ENCODE peak calls at places on chromosomes 16 and 17, in eight cellular contexts. One of them, this sample, is unnamed.

GRCh38 chr16:75267631-75268264 is 16.3 kb upstream of the BCAR1 start:
- DNase-seq in astrocyte of the spinal cord: peak
- DNase-seq in uterus: no peak
- DNase-seq in fibroblast of mammary gland: peak
- DNase-seq in choroid plexus epithelial cell: peak
- DNase-seq in mucosa of descending colon: peak
- DNase-seq in tibial nerve: no peak
- DNase-seq in activated B cell treated with CpG ODN at 0.5 μM for 24 hours: no peak
- DNase-seq in this sample: no peak

GRCh38 chr16:67036323-67036741 is 7.4 kb downstream of the CBFB start:
- DNase-seq in astrocyte of the spinal cord: no peak
- DNase-seq in uterus: no peak
- DNase-seq in fibroblast of mammary gland: peak
- DNase-seq in choroid plexus epithelial cell: no peak
- DNase-seq in mucosa of descending colon: no peak
- DNase-seq in tibial nerve: no peak
- DNase-seq in activated B cell treated with CpG ODN at 0.5 μM for 24 hours: no peak
- DNase-seq in this sample: no peak

GRCh38 chr16:2971134-2971984 is 2.2 kb downstream of the PAQR4 start:
- DNase-seq in astrocyte of the spinal cord: no peak
- DNase-seq in uterus: no peak
- DNase-seq in fibroblast of mammary gland: no peak
- DNase-seq in choroid plexus epithelial cell: no peak
- DNase-seq in mucosa of descending colon: no peak
- DNase-seq in tibial nerve: no peak
- DNase-seq in activated B cell treated with CpG ODN at 0.5 μM for 24 hours: no peak
- DNase-seq in this sample: no peak

GRCh38 chr16:27475561-27475960 is 73.6 kb downstream of the IL21R start:
- DNase-seq in astrocyte of the spinal cord: peak
- DNase-seq in uterus: no peak
- DNase-seq in fibroblast of mammary gland: peak
- DNase-seq in choroid plexus epithelial cell: peak
- DNase-seq in mucosa of descending colon: no peak
- DNase-seq in tibial nerve: no peak
- DNase-seq in activated B cell treated with CpG ODN at 0.5 μM for 24 hours: no peak
- DNase-seq in this sample: no peak

GRCh38 chr17:50056217-50056960 is 479 bp downstream of the ITGA3 start:
- DNase-seq in astrocyte of the spinal cord: peak
- DNase-seq in uterus: peak
- DNase-seq in fibroblast of mammary gland: peak
- DNase-seq in choroid plexus epithelial cell: peak
- DNase-seq in mucosa of descending colon: peak
- DNase-seq in tibial nerve: no peak
- DNase-seq in activated B cell treated with CpG ODN at 0.5 μM for 24 hours: peak
- DNase-seq in this sample: peak

GRCh38 chr17:27585153-27585681 is 45.8 kb upstream of the LGALS9 start:
- DNase-seq in astrocyte of the spinal cord: no peak
- DNase-seq in uterus: no peak
- DNase-seq in fibroblast of mammary gland: no peak
- DNase-seq in choroid plexus epithelial cell: no peak
- DNase-seq in mucosa of descending colon: no peak
- DNase-seq in tibial nerve: no peak
- DNase-seq in activated B cell treated with CpG ODN at 0.5 μM for 24 hours: peak
- DNase-seq in this sample: no peak

GRCh38 chr17:32814837-32815236 is 62.1 kb downstream of the MYO1D start:
- DNase-seq in astrocyte of the spinal cord: no peak
- DNase-seq in uterus: no peak
- DNase-seq in fibroblast of mammary gland: no peak
- DNase-seq in choroid plexus epithelial cell: no peak
- DNase-seq in mucosa of descending colon: no peak
- DNase-seq in tibial nerve: no peak
- DNase-seq in activated B cell treated with CpG ODN at 0.5 μM for 24 hours: no peak
- DNase-seq in this sample: no peak

GRCh38 chr16:56950881-56951771 is 10.6 kb upstream of the CETP start:
- DNase-seq in astrocyte of the spinal cord: peak
- DNase-seq in uterus: no peak
- DNase-seq in fibroblast of mammary gland: peak
- DNase-seq in choroid plexus epithelial cell: peak
- DNase-seq in mucosa of descending colon: peak
- DNase-seq in tibial nerve: no peak
- DNase-seq in activated B cell treated with CpG ODN at 0.5 μM for 24 hours: peak
- DNase-seq in this sample: no peak

GRCh38 chr17:35486920-35487727 is 38.6 kb upstream of the SLFN13 start:
- DNase-seq in astrocyte of the spinal cord: peak
- DNase-seq in uterus: peak
- DNase-seq in fibroblast of mammary gland: peak
- DNase-seq in choroid plexus epithelial cell: peak
- DNase-seq in mucosa of descending colon: peak
- DNase-seq in tibial nerve: no peak
- DNase-seq in activated B cell treated with CpG ODN at 0.5 μM for 24 hours: peak
- DNase-seq in this sample: no peak

GRCh38 chr16:54015147-54015546 is 271.4 kb downstream of the IRX3 start:
- DNase-seq in astrocyte of the spinal cord: no peak
- DNase-seq in uterus: no peak
- DNase-seq in fibroblast of mammary gland: no peak
- DNase-seq in choroid plexus epithelial cell: no peak
- DNase-seq in mucosa of descending colon: no peak
- DNase-seq in tibial nerve: no peak
- DNase-seq in activated B cell treated with CpG ODN at 0.5 μM for 24 hours: no peak
- DNase-seq in this sample: no peak

GRCh38 chr17:6797718-6798351 is 21.8 kb downstream of the FBXO39 start:
- DNase-seq in astrocyte of the spinal cord: no peak
- DNase-seq in uterus: no peak
- DNase-seq in fibroblast of mammary gland: peak
- DNase-seq in choroid plexus epithelial cell: no peak
- DNase-seq in mucosa of descending colon: no peak
- DNase-seq in tibial nerve: no peak
- DNase-seq in activated B cell treated with CpG ODN at 0.5 μM for 24 hours: no peak
- DNase-seq in this sample: no peak

GRCh38 chr17:6799738-6800137 is 23.7 kb downstream of the FBXO39 start:
- DNase-seq in astrocyte of the spinal cord: no peak
- DNase-seq in uterus: no peak
- DNase-seq in fibroblast of mammary gland: no peak
- DNase-seq in choroid plexus epithelial cell: no peak
- DNase-seq in mucosa of descending colon: no peak
- DNase-seq in tibial nerve: no peak
- DNase-seq in activated B cell treated with CpG ODN at 0.5 μM for 24 hours: no peak
- DNase-seq in this sample: no peak

GRCh38 chr17:6796017-6796886 is 20.2 kb downstream of the FBXO39 start:
- DNase-seq in astrocyte of the spinal cord: no peak
- DNase-seq in uterus: no peak
- DNase-seq in fibroblast of mammary gland: no peak
- DNase-seq in choroid plexus epithelial cell: no peak
- DNase-seq in mucosa of descending colon: no peak
- DNase-seq in tibial nerve: no peak
- DNase-seq in activated B cell treated with CpG ODN at 0.5 μM for 24 hours: no peak
- DNase-seq in this sample: no peak

GRCh38 chr17:6796887-6797490 is 21.0 kb downstream of the FBXO39 start:
- DNase-seq in astrocyte of the spinal cord: no peak
- DNase-seq in uterus: no peak
- DNase-seq in fibroblast of mammary gland: peak
- DNase-seq in choroid plexus epithelial cell: no peak
- DNase-seq in mucosa of descending colon: no peak
- DNase-seq in tibial nerve: no peak
- DNase-seq in activated B cell treated with CpG ODN at 0.5 μM for 24 hours: no peak
- DNase-seq in this sample: no peak

GRCh38 chr17:6800422-6801027 is 24.5 kb downstream of the FBXO39 start:
- DNase-seq in astrocyte of the spinal cord: no peak
- DNase-seq in uterus: no peak
- DNase-seq in fibroblast of mammary gland: no peak
- DNase-seq in choroid plexus epithelial cell: no peak
- DNase-seq in mucosa of descending colon: no peak
- DNase-seq in tibial nerve: no peak
- DNase-seq in activated B cell treated with CpG ODN at 0.5 μM for 24 hours: no peak
- DNase-seq in this sample: no peak
- TF ChIP-seq CTCF in astrocyte of the spinal cord: no peak
- TF ChIP-seq CTCF in uterus: no peak
- TF ChIP-seq CTCF in fibroblast of mammary gland: no peak
- TF ChIP-seq CTCF in choroid plexus epithelial cell: no peak
- TF ChIP-seq CTCF in mucosa of descending colon: no peak
- TF ChIP-seq CTCF in tibial nerve: no peak
- TF ChIP-seq CTCF in activated B cell treated with CpG ODN at 0.5 μM for 24 hours: no peak
- TF ChIP-seq CTCF in this sample: peak

GRCh38 chr17:38747385-38748328 is 479 bp downstream of the PCGF2 start:
- DNase-seq in astrocyte of the spinal cord: no peak
- DNase-seq in uterus: peak
- DNase-seq in fibroblast of mammary gland: no peak
- DNase-seq in choroid plexus epithelial cell: no peak
- DNase-seq in mucosa of descending colon: peak
- DNase-seq in tibial nerve: no peak
- DNase-seq in activated B cell treated with CpG ODN at 0.5 μM for 24 hours: no peak
- DNase-seq in this sample: no peak
- TF ChIP-seq CTCF in astrocyte of the spinal cord: no peak
- TF ChIP-seq CTCF in uterus: no peak
- TF ChIP-seq CTCF in fibroblast of mammary gland: no peak
- TF ChIP-seq CTCF in choroid plexus epithelial cell: no peak
- TF ChIP-seq CTCF in mucosa of descending colon: no peak
- TF ChIP-seq CTCF in tibial nerve: peak
- TF ChIP-seq CTCF in activated B cell treated with CpG ODN at 0.5 μM for 24 hours: no peak
- TF ChIP-seq CTCF in this sample: no peak

GRCh38 chr17:19533036-19533717 is 477 bp upstream of the SLC47A1 start:
- DNase-seq in astrocyte of the spinal cord: no peak
- DNase-seq in uterus: no peak
- DNase-seq in fibroblast of mammary gland: no peak
- DNase-seq in choroid plexus epithelial cell: no peak
- DNase-seq in mucosa of descending colon: no peak
- DNase-seq in tibial nerve: no peak
- DNase-seq in activated B cell treated with CpG ODN at 0.5 μM for 24 hours: no peak
- DNase-seq in this sample: no peak
- TF ChIP-seq CTCF in astrocyte of the spinal cord: no peak
- TF ChIP-seq CTCF in uterus: no peak
- TF ChIP-seq CTCF in fibroblast of mammary gland: no peak
- TF ChIP-seq CTCF in choroid plexus epithelial cell: no peak
- TF ChIP-seq CTCF in mucosa of descending colon: no peak
- TF ChIP-seq CTCF in tibial nerve: no peak
- TF ChIP-seq CTCF in activated B cell treated with CpG ODN at 0.5 μM for 24 hours: no peak
- TF ChIP-seq CTCF in this sample: no peak

DNA sequence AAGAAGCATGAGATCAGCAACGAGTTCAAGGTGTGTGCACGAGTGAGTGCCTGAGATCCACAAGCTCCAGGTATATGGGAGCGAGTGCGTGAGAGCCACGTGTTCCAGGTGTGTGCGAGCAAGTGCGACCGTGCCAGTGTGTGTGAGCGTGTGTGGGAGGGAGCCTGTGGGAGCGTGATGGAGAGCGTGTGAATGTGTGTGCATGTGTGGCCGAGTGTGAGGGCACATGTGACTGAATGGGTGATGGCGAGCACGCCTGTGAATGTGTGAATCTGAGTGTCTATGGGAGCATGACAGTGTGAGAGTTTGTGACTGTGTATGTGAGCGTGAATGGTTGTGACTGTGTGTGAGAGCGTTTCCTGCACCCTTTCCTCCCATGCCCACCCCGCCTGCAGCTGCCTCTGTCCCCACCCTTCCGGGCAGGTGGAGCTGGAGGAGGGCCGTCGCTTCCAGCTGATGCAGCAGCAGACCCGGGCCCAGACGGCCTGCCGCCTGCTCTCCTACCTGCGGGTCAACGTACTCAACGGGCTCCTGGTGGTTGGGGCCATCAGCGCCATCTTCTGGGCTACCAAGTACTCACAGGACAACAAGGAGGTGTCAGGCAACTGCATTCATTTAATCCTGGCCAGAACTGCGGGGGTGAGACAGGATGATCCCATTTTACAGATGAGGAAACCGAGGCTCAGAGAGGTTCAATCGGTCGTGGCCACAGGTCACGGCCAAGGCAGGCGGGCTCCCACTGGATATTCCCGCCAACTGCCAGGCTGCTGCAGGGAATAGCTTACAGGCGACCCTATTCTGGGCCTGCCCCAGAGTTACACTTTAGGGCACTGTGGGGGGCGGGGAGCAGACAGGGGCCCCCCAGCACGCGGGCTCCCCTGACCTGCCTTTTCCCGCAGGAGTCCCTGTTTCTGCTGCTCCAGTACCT is 3.7 kb downstream of the TMC8 start:
- DNase-seq in astrocyte of the spinal cord: no peak
- DNase-seq in uterus: no peak
- DNase-seq in fibroblast of mammary gland: peak
- DNase-seq in choroid plexus epithelial cell: peak
- DNase-seq in mucosa of descending colon: peak
- DNase-seq in tibial nerve: no peak
- DNase-seq in activated B cell treated with CpG ODN at 0.5 μM for 24 hours: peak
- DNase-seq in this sample: no peak
- TF ChIP-seq CTCF in astrocyte of the spinal cord: peak
- TF ChIP-seq CTCF in uterus: peak
- TF ChIP-seq CTCF in fibroblast of mammary gland: peak
- TF ChIP-seq CTCF in choroid plexus epithelial cell: peak
- TF ChIP-seq CTCF in mucosa of descending colon: peak
- TF ChIP-seq CTCF in tibial nerve: peak
- TF ChIP-seq CTCF in activated B cell treated with CpG ODN at 0.5 μM for 24 hours: peak
- TF ChIP-seq CTCF in this sample: peak

GRCh38 chr17:16455997-16456769 is 35.8 kb downstream of the LRRC75A start:
- DNase-seq in astrocyte of the spinal cord: no peak
- DNase-seq in uterus: no peak
- DNase-seq in fibroblast of mammary gland: no peak
- DNase-seq in choroid plexus epithelial cell: no peak
- DNase-seq in mucosa of descending colon: no peak
- DNase-seq in tibial nerve: no peak
- DNase-seq in activated B cell treated with CpG ODN at 0.5 μM for 24 hours: no peak
- DNase-seq in this sample: no peak

GRCh38 chr17:16453493-16453851 is 38.1 kb downstream of the TRPV2 start:
- DNase-seq in astrocyte of the spinal cord: no peak
- DNase-seq in uterus: no peak
- DNase-seq in fibroblast of mammary gland: no peak
- DNase-seq in choroid plexus epithelial cell: no peak
- DNase-seq in mucosa of descending colon: no peak
- DNase-seq in tibial nerve: no peak
- DNase-seq in activated B cell treated with CpG ODN at 0.5 μM for 24 hours: no peak
- DNase-seq in this sample: no peak

GRCh38 chr17:16459850-16460550 is 32.0 kb downstream of the LRRC75A start:
- DNase-seq in astrocyte of the spinal cord: no peak
- DNase-seq in uterus: no peak
- DNase-seq in fibroblast of mammary gland: no peak
- DNase-seq in choroid plexus epithelial cell: no peak
- DNase-seq in mucosa of descending colon: no peak
- DNase-seq in tibial nerve: no peak
- DNase-seq in activated B cell treated with CpG ODN at 0.5 μM for 24 hours: no peak
- DNase-seq in this sample: no peak

GRCh38 chr17:16459271-16459670 is 32.7 kb downstream of the LRRC75A start:
- DNase-seq in astrocyte of the spinal cord: no peak
- DNase-seq in uterus: no peak
- DNase-seq in fibroblast of mammary gland: no peak
- DNase-seq in choroid plexus epithelial cell: no peak
- DNase-seq in mucosa of descending colon: no peak
- DNase-seq in tibial nerve: no peak
- DNase-seq in activated B cell treated with CpG ODN at 0.5 μM for 24 hours: no peak
- DNase-seq in this sample: no peak

DNA sequence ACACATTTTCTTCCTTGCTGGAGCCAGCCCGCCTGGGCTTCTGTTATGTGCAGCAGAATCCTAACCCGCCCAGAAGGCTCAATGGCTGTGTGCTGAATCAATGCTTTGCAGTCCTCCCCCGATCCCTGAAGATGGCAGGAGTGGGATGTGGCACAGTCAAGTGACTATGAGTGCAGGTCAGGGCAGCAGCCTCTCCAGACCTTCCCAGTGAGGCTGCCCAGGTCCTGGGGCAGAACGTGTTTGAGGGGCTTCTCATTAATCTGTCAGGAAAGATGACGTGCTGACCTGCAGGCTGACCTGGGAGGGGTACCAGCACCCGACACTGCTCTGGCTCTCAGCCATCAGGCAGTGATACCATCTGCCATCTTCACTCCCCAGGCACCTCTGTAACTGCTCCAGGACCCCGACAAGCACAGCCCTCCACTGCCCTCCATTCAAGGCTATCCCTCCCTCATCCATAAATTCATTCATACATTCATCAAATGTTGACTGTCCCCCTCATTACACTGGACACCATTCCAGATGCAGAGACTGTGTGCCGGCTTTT is 35.1 kb downstream of the LRRC75A start:
- DNase-seq in astrocyte of the spinal cord: no peak
- DNase-seq in uterus: no peak
- DNase-seq in fibroblast of mammary gland: no peak
- DNase-seq in choroid plexus epithelial cell: no peak
- DNase-seq in mucosa of descending colon: no peak
- DNase-seq in tibial nerve: no peak
- DNase-seq in activated B cell treated with CpG ODN at 0.5 μM for 24 hours: no peak
- DNase-seq in this sample: no peak
- TF ChIP-seq CTCF in astrocyte of the spinal cord: no peak
- TF ChIP-seq CTCF in uterus: no peak
- TF ChIP-seq CTCF in fibroblast of mammary gland: no peak
- TF ChIP-seq CTCF in choroid plexus epithelial cell: no peak
- TF ChIP-seq CTCF in mucosa of descending colon: no peak
- TF ChIP-seq CTCF in tibial nerve: no peak
- TF ChIP-seq CTCF in activated B cell treated with CpG ODN at 0.5 μM for 24 hours: no peak
- TF ChIP-seq CTCF in this sample: no peak

This sample was measured in mesothelial cell of epicardium.